ENCODE peak calls at places on chromosomes 3 and 15, in eight cellular contexts. One of them, this sample, is unnamed.

GRCh38 chr3:197343111-197343510 is 44.7 kb upstream of the DLG1 start:
- DNase-seq in CD8-positive, alpha-beta T cell: no peak
- DNase-seq in mammary epithelial cell: no peak
- DNase-seq in hepatocyte: no peak
- DNase-seq in neural progenitor cell: no peak
- DNase-seq in IMR-90: no peak
- DNase-seq in upper lobe of right lung: no peak
- DNase-seq in heart left ventricle: no peak
- DNase-seq in this sample: no peak

GRCh38 chr15:48086162-48086561 is 34.6 kb upstream of the SLC24A5 start:
- DNase-seq in IMR-90: no peak
- DNase-seq in neural progenitor cell: no peak
- DNase-seq in upper lobe of right lung: no peak
- DNase-seq in CD8-positive, alpha-beta T cell: no peak
- DNase-seq in mammary epithelial cell: peak; percentile 4
- DNase-seq in hepatocyte: no peak
- DNase-seq in heart left ventricle: no peak
- DNase-seq in this sample: no peak

GRCh38 chr3:24377218-24377993 is 117.2 kb downstream of the THRB start:
- DNase-seq in upper lobe of right lung: no peak
- DNase-seq in mammary epithelial cell: no peak
- DNase-seq in heart left ventricle: no peak
- DNase-seq in hepatocyte: no peak
- DNase-seq in IMR-90: no peak
- DNase-seq in CD8-positive, alpha-beta T cell: no peak
- DNase-seq in neural progenitor cell: no peak
- DNase-seq in this sample: no peak

GRCh38 chr15:84961114-84961452 is 20.6 kb upstream of the PDE8A start:
- DNase-seq in hepatocyte: peak; percentile 71
- DNase-seq in mammary epithelial cell: peak; percentile 44
- DNase-seq in IMR-90: peak; percentile 91
- DNase-seq in heart left ventricle: no peak
- DNase-seq in CD8-positive, alpha-beta T cell: no peak
- DNase-seq in neural progenitor cell: no peak
- DNase-seq in upper lobe of right lung: no peak
- DNase-seq in this sample: no peak

GRCh38 chr15:86661580-86661979 is 581.9 kb downstream of the AGBL1 start:
- DNase-seq in IMR-90: no peak
- DNase-seq in heart left ventricle: no peak
- DNase-seq in mammary epithelial cell: no peak
- DNase-seq in neural progenitor cell: no peak
- DNase-seq in hepatocyte: no peak
- DNase-seq in CD8-positive, alpha-beta T cell: no peak
- DNase-seq in upper lobe of right lung: no peak
- DNase-seq in this sample: no peak

GRCh38 chr3:128226794-128227399 is 73.6 kb downstream of the EEFSEC start:
- DNase-seq in hepatocyte: peak; percentile 28
- DNase-seq in CD8-positive, alpha-beta T cell: peak; percentile 41
- DNase-seq in neural progenitor cell: peak; percentile 69
- DNase-seq in IMR-90: peak; percentile 7
- DNase-seq in mammary epithelial cell: peak; percentile 9
- DNase-seq in heart left ventricle: no peak
- DNase-seq in upper lobe of right lung: no peak
- DNase-seq in this sample: peak; percentile 58

GRCh38 chr3:119600732-119601131 is 3.0 kb downstream of the PLA1A start:
- DNase-seq in heart left ventricle: peak; percentile 66
- DNase-seq in mammary epithelial cell: no peak
- DNase-seq in neural progenitor cell: peak; percentile 66
- DNase-seq in IMR-90: no peak
- DNase-seq in CD8-positive, alpha-beta T cell: no peak
- DNase-seq in upper lobe of right lung: peak; percentile 71
- DNase-seq in hepatocyte: no peak
- DNase-seq in this sample: peak; percentile 12

GRCh38 chr15:62208367-62208766 is 43.3 kb upstream of the C2CD4B start:
- DNase-seq in mammary epithelial cell: no peak
- DNase-seq in hepatocyte: no peak
- DNase-seq in heart left ventricle: no peak
- DNase-seq in CD8-positive, alpha-beta T cell: no peak
- DNase-seq in neural progenitor cell: no peak
- DNase-seq in upper lobe of right lung: no peak
- DNase-seq in IMR-90: no peak
- DNase-seq in this sample: no peak

GRCh38 chr3:40414270-40414669 is 27.3 kb downstream of the ENTPD3 start:
- DNase-seq in neural progenitor cell: no peak
- DNase-seq in IMR-90: no peak
- DNase-seq in mammary epithelial cell: no peak
- DNase-seq in heart left ventricle: no peak
- DNase-seq in CD8-positive, alpha-beta T cell: no peak
- DNase-seq in hepatocyte: no peak
- DNase-seq in upper lobe of right lung: no peak
- DNase-seq in this sample: no peak

GRCh38 chr15:97521894-97522293 is 438.6 kb upstream of the ARRDC4 start:
- DNase-seq in CD8-positive, alpha-beta T cell: no peak
- DNase-seq in neural progenitor cell: peak; percentile 54
- DNase-seq in hepatocyte: no peak
- DNase-seq in heart left ventricle: peak; percentile 70
- DNase-seq in IMR-90: no peak
- DNase-seq in upper lobe of right lung: no peak
- DNase-seq in mammary epithelial cell: no peak
- DNase-seq in this sample: no peak

GRCh38 chr15:29134239-29134638 is 135.4 kb downstream of the NSMCE3 start:
- DNase-seq in heart left ventricle: peak; percentile 28
- DNase-seq in IMR-90: no peak
- DNase-seq in upper lobe of right lung: no peak
- DNase-seq in neural progenitor cell: no peak
- DNase-seq in mammary epithelial cell: no peak
- DNase-seq in CD8-positive, alpha-beta T cell: no peak
- DNase-seq in hepatocyte: no peak
- DNase-seq in this sample: no peak

GRCh38 chr3:3552741-3553140 is 246.5 kb upstream of the LRRN1 start:
- DNase-seq in neural progenitor cell: no peak
- DNase-seq in hepatocyte: no peak
- DNase-seq in mammary epithelial cell: peak; percentile 3
- DNase-seq in IMR-90: no peak
- DNase-seq in upper lobe of right lung: no peak
- DNase-seq in CD8-positive, alpha-beta T cell: no peak
- DNase-seq in heart left ventricle: no peak
- DNase-seq in this sample: no peak

GRCh38 chr15:57728436-57728835 is 21.9 kb downstream of the POLR2M start:
- DNase-seq in mammary epithelial cell: peak; percentile 44
- DNase-seq in neural progenitor cell: no peak
- DNase-seq in heart left ventricle: no peak
- DNase-seq in upper lobe of right lung: no peak
- DNase-seq in IMR-90: peak; percentile 28
- DNase-seq in CD8-positive, alpha-beta T cell: no peak
- DNase-seq in hepatocyte: no peak
- DNase-seq in this sample: no peak

GRCh38 chr3:184317201-184317600 is 2.8 kb downstream of the EIF4G1 start:
- DNase-seq in hepatocyte: no peak
- DNase-seq in IMR-90: no peak
- DNase-seq in upper lobe of right lung: no peak
- DNase-seq in mammary epithelial cell: no peak
- DNase-seq in CD8-positive, alpha-beta T cell: no peak
- DNase-seq in neural progenitor cell: no peak
- DNase-seq in heart left ventricle: no peak
- DNase-seq in this sample: no peak

GRCh38 chr3:132721479-132722164 is 587 bp downstream of the NPHP3 start:
- DNase-seq in neural progenitor cell: peak; percentile 88
- DNase-seq in mammary epithelial cell: peak; percentile 49
- DNase-seq in heart left ventricle: peak; percentile 87
- DNase-seq in CD8-positive, alpha-beta T cell: no peak
- DNase-seq in hepatocyte: peak; percentile 79
- DNase-seq in IMR-90: peak; percentile 67
- DNase-seq in upper lobe of right lung: peak; percentile 88
- DNase-seq in this sample: peak; percentile 76

GRCh38 chr15:74193305-74193718 is 9.3 kb downstream of the STRA6 start:
- DNase-seq in IMR-90: peak; percentile 91
- DNase-seq in neural progenitor cell: no peak
- DNase-seq in upper lobe of right lung: no peak
- DNase-seq in mammary epithelial cell: peak; percentile 98
- DNase-seq in CD8-positive, alpha-beta T cell: no peak
- DNase-seq in hepatocyte: peak; percentile 46
- DNase-seq in heart left ventricle: no peak
- DNase-seq in this sample: no peak

GRCh38 chr3:4684117-4684516 is 191.0 kb downstream of the ITPR1 start:
- DNase-seq in CD8-positive, alpha-beta T cell: no peak
- DNase-seq in IMR-90: no peak
- DNase-seq in mammary epithelial cell: no peak
- DNase-seq in hepatocyte: no peak
- DNase-seq in neural progenitor cell: no peak
- DNase-seq in heart left ventricle: no peak
- DNase-seq in upper lobe of right lung: no peak
- DNase-seq in this sample: no peak

GRCh38 chr3:67083277-67083676 is 85.2 kb downstream of the KBTBD8 start:
- DNase-seq in hepatocyte: no peak
- DNase-seq in heart left ventricle: no peak
- DNase-seq in neural progenitor cell: no peak
- DNase-seq in CD8-positive, alpha-beta T cell: peak; percentile 12
- DNase-seq in IMR-90: peak; percentile 62
- DNase-seq in mammary epithelial cell: peak; percentile 34
- DNase-seq in upper lobe of right lung: no peak
- DNase-seq in this sample: no peak

GRCh38 chr3:53495091-53495517 is 693 bp downstream of the CACNA1D start:
- DNase-seq in hepatocyte: no peak
- DNase-seq in heart left ventricle: no peak
- DNase-seq in mammary epithelial cell: no peak
- DNase-seq in neural progenitor cell: peak; percentile 42
- DNase-seq in IMR-90: no peak
- DNase-seq in upper lobe of right lung: no peak
- DNase-seq in CD8-positive, alpha-beta T cell: no peak
- DNase-seq in this sample: no peak

GRCh38 chr3:49716691-49717538 is 2.6 kb downstream of the AMIGO3 start:
- DNase-seq in IMR-90: no peak
- DNase-seq in upper lobe of right lung: peak; percentile 61
- DNase-seq in heart left ventricle: peak; percentile 48
- DNase-seq in neural progenitor cell: no peak
- DNase-seq in hepatocyte: peak; percentile 3
- DNase-seq in mammary epithelial cell: no peak
- DNase-seq in CD8-positive, alpha-beta T cell: no peak
- DNase-seq in this sample: peak; percentile 34

GRCh38 chr3:29940759-29941319 is 660.0 kb downstream of the RBMS3 start:
- DNase-seq in hepatocyte: no peak
- DNase-seq in neural progenitor cell: no peak
- DNase-seq in mammary epithelial cell: no peak
- DNase-seq in upper lobe of right lung: no peak
- DNase-seq in CD8-positive, alpha-beta T cell: no peak
- DNase-seq in IMR-90: no peak
- DNase-seq in heart left ventricle: no peak
- DNase-seq in this sample: no peak

GRCh38 chr3:24550588-24550987 is 55.9 kb upstream of the THRB start:
- DNase-seq in neural progenitor cell: no peak
- DNase-seq in CD8-positive, alpha-beta T cell: no peak
- DNase-seq in mammary epithelial cell: peak; percentile 27
- DNase-seq in upper lobe of right lung: no peak
- DNase-seq in heart left ventricle: no peak
- DNase-seq in hepatocyte: no peak
- DNase-seq in IMR-90: no peak
- DNase-seq in this sample: peak; percentile 8

GRCh38 chr3:10997196-10997595 is 4.6 kb downstream of the SLC6A1 start:
- DNase-seq in hepatocyte: no peak
- DNase-seq in IMR-90: no peak
- DNase-seq in neural progenitor cell: no peak
- DNase-seq in upper lobe of right lung: no peak
- DNase-seq in heart left ventricle: no peak
- DNase-seq in CD8-positive, alpha-beta T cell: no peak
- DNase-seq in mammary epithelial cell: no peak
- DNase-seq in this sample: no peak

GRCh38 chr15:51782357-51782896 is 31.0 kb downstream of the TMOD2 start:
- DNase-seq in neural progenitor cell: peak; percentile 56
- DNase-seq in upper lobe of right lung: no peak
- DNase-seq in mammary epithelial cell: no peak
- DNase-seq in hepatocyte: peak; percentile 15
- DNase-seq in IMR-90: no peak
- DNase-seq in CD8-positive, alpha-beta T cell: no peak
- DNase-seq in heart left ventricle: no peak
- DNase-seq in this sample: peak; percentile 26
- TF ChIP-seq CTCF in neural progenitor cell: peak; percentile 66
- TF ChIP-seq CTCF in upper lobe of right lung: peak; percentile 28
- TF ChIP-seq CTCF in mammary epithelial cell: peak; percentile 60
- TF ChIP-seq CTCF in hepatocyte: peak; percentile 21
- TF ChIP-seq CTCF in IMR-90: peak; percentile 28
- TF ChIP-seq CTCF in CD8-positive, alpha-beta T cell: no peak
- TF ChIP-seq CTCF in heart left ventricle: no peak
- TF ChIP-seq CTCF in this sample: peak; percentile 28

GRCh38 chr3:116512281-116512680 is 67.0 kb upstream of the LSAMP start:
- DNase-seq in upper lobe of right lung: no peak
- DNase-seq in hepatocyte: no peak
- DNase-seq in CD8-positive, alpha-beta T cell: no peak
- DNase-seq in heart left ventricle: no peak
- DNase-seq in IMR-90: no peak
- DNase-seq in neural progenitor cell: no peak
- DNase-seq in mammary epithelial cell: no peak
- DNase-seq in this sample: no peak

GRCh38 chr3:116512931-116513330 is 67.6 kb upstream of the LSAMP start:
- DNase-seq in neural progenitor cell: no peak
- DNase-seq in hepatocyte: no peak
- DNase-seq in CD8-positive, alpha-beta T cell: no peak
- DNase-seq in IMR-90: no peak
- DNase-seq in heart left ventricle: no peak
- DNase-seq in mammary epithelial cell: no peak
- DNase-seq in upper lobe of right lung: no peak
- DNase-seq in this sample: no peak

GRCh38 chr3:116517308-116517707 is 72.0 kb upstream of the LSAMP start:
- DNase-seq in CD8-positive, alpha-beta T cell: no peak
- DNase-seq in mammary epithelial cell: no peak
- DNase-seq in upper lobe of right lung: no peak
- DNase-seq in heart left ventricle: no peak
- DNase-seq in neural progenitor cell: peak; percentile 39
- DNase-seq in IMR-90: peak; percentile 4
- DNase-seq in hepatocyte: peak; percentile 5
- DNase-seq in this sample: no peak
- H3K4me3 ChIP-seq in CD8-positive, alpha-beta T cell: no peak overlapping the region
- H3K4me3 ChIP-seq in mammary epithelial cell: no peak overlapping the region
- H3K4me3 ChIP-seq in upper lobe of right lung: no peak overlapping the region
- H3K4me3 ChIP-seq in heart left ventricle: no peak overlapping the region
- H3K4me3 ChIP-seq in neural progenitor cell: no peak overlapping the region
- H3K4me3 ChIP-seq in IMR-90: no peak overlapping the region
- H3K4me3 ChIP-seq in hepatocyte: no peak overlapping the region
- H3K4me3 ChIP-seq in this sample: no peak overlapping the region

GRCh38 chr3:149819432-149819831 is 6.4 kb downstream of the RNF13 start:
- DNase-seq in heart left ventricle: no peak
- DNase-seq in mammary epithelial cell: no peak
- DNase-seq in CD8-positive, alpha-beta T cell: no peak
- DNase-seq in IMR-90: no peak
- DNase-seq in upper lobe of right lung: no peak
- DNase-seq in hepatocyte: no peak
- DNase-seq in neural progenitor cell: no peak
- DNase-seq in this sample: no peak
- H3K4me1 ChIP-seq in heart left ventricle: no peaks in the 10 kb centered on the region
- H3K4me1 ChIP-seq in mammary epithelial cell: peaks cover 28% of the 10 kb centered on the region
- H3K4me1 ChIP-seq in CD8-positive, alpha-beta T cell: peaks cover 22% of the 10 kb centered on the region
- H3K4me1 ChIP-seq in IMR-90: no peaks in the 10 kb centered on the region
- H3K4me1 ChIP-seq in upper lobe of right lung: peaks cover 34% of the 10 kb centered on the region
- H3K4me1 ChIP-seq in hepatocyte: peaks cover 13% of the 10 kb centered on the region
- H3K4me1 ChIP-seq in neural progenitor cell: peaks cover 9% of the 10 kb centered on the region
- H3K4me1 ChIP-seq in this sample: no peaks in the 10 kb centered on the region

DNA sequence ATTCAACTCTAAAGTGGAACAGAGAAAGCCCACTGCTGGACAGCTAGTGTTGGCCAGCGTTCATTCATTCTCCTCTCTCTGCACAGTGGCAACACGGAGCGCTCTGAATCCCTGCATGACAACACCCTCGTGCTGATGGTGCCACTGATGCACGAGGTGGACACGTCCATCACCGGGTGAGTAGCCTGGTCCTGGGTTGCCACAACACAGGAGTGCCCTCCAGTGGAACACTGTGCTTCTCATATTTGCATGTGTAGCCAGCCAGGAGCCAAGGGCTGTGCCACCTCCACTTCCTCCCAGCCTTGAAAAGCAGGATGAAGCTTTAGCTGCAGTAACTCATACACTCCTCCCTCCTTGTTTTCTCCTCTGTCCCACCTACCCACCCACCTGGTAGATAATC is 120.0 kb upstream of the CTDSPL start:
- DNase-seq in mammary epithelial cell: peak; percentile 42
- DNase-seq in neural progenitor cell: peak; percentile 23
- DNase-seq in hepatocyte: peak; percentile 43
- DNase-seq in upper lobe of right lung: peak; percentile 81
- DNase-seq in heart left ventricle: peak; percentile 71
- DNase-seq in IMR-90: no peak
- DNase-seq in CD8-positive, alpha-beta T cell: no peak
- DNase-seq in this sample: peak; percentile 18
- TF ChIP-seq CTCF in mammary epithelial cell: peak; percentile 41
- TF ChIP-seq CTCF in neural progenitor cell: peak; percentile 22
- TF ChIP-seq CTCF in hepatocyte: peak; percentile 32
- TF ChIP-seq CTCF in upper lobe of right lung: peak; percentile 52
- TF ChIP-seq CTCF in heart left ventricle: peak; percentile 53
- TF ChIP-seq CTCF in IMR-90: no peak
- TF ChIP-seq CTCF in CD8-positive, alpha-beta T cell: no peak
- TF ChIP-seq CTCF in this sample: no peak

This sample was measured in Caco-2.